ENCODE peak calls at places on chromosomes 13 and 19, in four cellular contexts. Y is HFF-Myc, E is mesothelial cell of epicardium, K is endodermal cell. D is an unnamed sample.

GRCh38 chr19:55179570-55180484 is at the start of gene SYT5:
- DNase-seq in Y (no peak), E (peak; percentile 80), K (peak; percentile 89), D (peak; percentile 69)

GRCh38 chr19:16330811-16331690 is 6.4 kb downstream of the KLF2 start:
- DNase-seq in K (no peak), Y (no peak), E (no peak), D (no peak)

GRCh38 chr13:45194081-45194939 is 6.5 kb downstream of the KCTD4 start:
- DNase-seq in E (no peak), K (peak; percentile 71), Y (no peak), D (peak; percentile 43)

GRCh38 chr19:54017266-54017665 is 25.8 kb downstream of the CACNG6 start:
- DNase-seq in K (no peak), E (no peak), Y (no peak), D (no peak)

GRCh38 chr19:18300930-18301717 is 19.7 kb upstream of the JUND start:
- DNase-seq in K (peak; percentile 54), Y (no peak), E (no peak), D (no peak)

GRCh38 chr13:112741835-112742570 is 52.2 kb downstream of the ATP11A start:
- DNase-seq in Y (no peak), E (no peak), K (no peak), D (no peak)

GRCh38 chr13:39038569-39038898 is 278 bp downstream of the NHLRC3 start:
- DNase-seq in E (no peak), K (no peak), Y (no peak), D (no peak)

GRCh38 chr19:45113628-45114027 is 20.6 kb downstream of the PPP1R37 start:
- DNase-seq in E (no peak), K (no peak), Y (no peak), D (no peak)

GRCh38 chr19:35365303-35365702 is 5.6 kb upstream of the GPR42 start:
- DNase-seq in K (no peak), Y (no peak), E (no peak), D (no peak)